ENCODE peak calls at places on chromosome 16, in five cellular contexts. M is H1, P is GM12878, T is SK-N-SH, Y is K562. V is an unnamed sample.

GRCh38 chr16:72241930-72242329 is 70.0 kb upstream of the PMFBP1 start:
- DNase-seq in M (no peak), P (no peak), T (peak; percentile 52), Y (peak; percentile 22), V (peak; percentile 52)

GRCh38 chr16:87563022-87563421 is 39.3 kb upstream of the JPH3 start:
- DNase-seq in M (no peak), P (no peak), T (no peak), Y (no peak), V (no peak)

GRCh38 chr16:71254832-71255560 is 24.5 kb upstream of the HYDIN start:
- DNase-seq in M (no peak), P (no peak), T (no peak), Y (no peak), V (no peak)

GRCh38 chr16:15874745-15875314 is 13.6 kb downstream of the CEP20 start:
- DNase-seq in M (peak; percentile 59), P (no peak), T (peak; percentile 60), Y (peak; percentile 60), V (peak; percentile 70)

GRCh38 chr16:89300311-89300975 is 82.9 kb downstream of the ZNF778 start:
- DNase-seq in M (no peak), P (no peak), T (no peak), Y (no peak), V (no peak)

GRCh38 chr16:50265716-50266336 is 525 bp upstream of the ADCY7 start:
- DNase-seq in M (no peak), P (no peak), T (no peak), Y (no peak), V (no peak)

GRCh38 chr16:84829168-84829965 is 9.6 kb downstream of the CRISPLD2 start:
- DNase-seq in M (no peak), P (no peak), T (no peak), Y (no peak), V (no peak)

GRCh38 chr16:29770250-29770929 is 7.7 kb upstream of the ZG16 start:
- DNase-seq in M (no peak), P (no peak), T (no peak), Y (no peak), V (no peak)

GRCh38 chr16:86930001-86930400 is 351.7 kb downstream of the FOXL1 start:
- DNase-seq in M (no peak), P (no peak), T (no peak), Y (no peak), V (no peak)

GRCh38 chr16:71367243-71367976 is 8.9 kb downstream of the CALB2 start:
- DNase-seq in M (peak; percentile 93), P (peak; percentile 2), T (peak; percentile 82), Y (peak; percentile 79), V (peak; percentile 55)

GRCh38 chr16:85570735-85571562 is 42.2 kb upstream of the GSE1 start:
- DNase-seq in M (no peak), P (peak; percentile 77), T (no peak), Y (peak; percentile 98), V (no peak)

GRCh38 chr16:73205153-73205549 is 157.2 kb upstream of the ZFHX3 start:
- DNase-seq in M (no peak), P (no peak), T (no peak), Y (no peak), V (no peak)

GRCh38 chr16:85445779-85446222 is 167.3 kb upstream of the GSE1 start:
- DNase-seq in M (no peak), P (no peak), T (peak; percentile 79), Y (no peak), V (no peak)

DNA sequence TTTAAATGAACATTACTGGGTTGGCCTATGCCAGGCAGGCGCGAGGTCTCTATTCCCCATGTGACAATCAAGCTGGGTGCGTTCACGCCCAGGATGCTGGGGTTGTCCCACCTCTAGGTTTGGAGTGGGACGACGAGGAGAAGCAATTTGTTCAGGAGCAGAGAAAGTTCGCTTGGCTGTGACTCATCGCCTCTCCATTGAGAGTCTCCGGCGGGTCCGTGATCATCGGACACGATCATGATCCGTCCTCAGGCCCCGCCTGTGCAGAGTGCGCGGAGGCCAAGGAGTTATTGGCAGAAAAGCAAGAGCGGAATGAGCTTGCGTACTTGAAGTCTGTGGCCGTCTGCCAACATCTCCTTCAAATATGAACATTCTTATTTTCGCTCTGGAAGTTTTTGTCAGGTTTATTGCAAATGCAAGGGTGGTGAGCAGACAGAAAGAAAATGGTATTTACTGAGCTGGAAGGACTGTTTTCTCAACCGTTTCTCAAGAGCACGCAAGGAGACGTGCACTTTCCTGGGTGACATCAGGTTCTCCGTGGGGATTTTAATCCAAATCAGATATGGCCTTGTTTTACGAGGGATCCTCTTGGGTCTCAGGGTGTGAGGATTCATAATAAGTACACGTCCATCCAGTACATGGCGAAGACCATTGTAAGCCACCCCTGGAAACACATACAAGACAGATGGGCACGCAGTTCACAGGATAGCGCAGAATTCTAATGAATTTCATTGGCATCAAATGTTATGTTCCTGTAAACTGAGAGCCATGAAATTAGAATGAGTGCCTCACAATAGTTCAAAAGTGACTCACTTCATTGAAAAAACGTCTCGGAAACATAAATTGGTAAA is 70.1 kb upstream of the CREBBP start:
- DNase-seq in M (no peak), P (no peak), T (no peak), Y (peak; percentile 32), V (no peak)
- TF ChIP-seq TAF1 in M (no peak), P (no peak), T (no peak), Y (no peak), V (no peak)

GRCh38 chr16:11752856-11753255 is 10.2 kb upstream of the TXNDC11 start:
- DNase-seq in M (no peak), P (no peak), T (no peak), Y (no peak), V (no peak)
- TF ChIP-seq YY1 in M (no peak), P (no peak), T (no peak), Y (no peak), V (no peak)

GRCh38 chr16:24208710-24209109 is 47.4 kb upstream of the CACNG3 start:
- DNase-seq in M (no peak), P (no peak), T (peak; percentile 12), Y (no peak), V (no peak)
- TF ChIP-seq TAF1 in M (peak; percentile 19), P (no peak), T (no peak), Y (no peak), V (no peak)

GRCh38 chr16:68070249-68070725 is 14.9 kb upstream of the NFATC3 start:
- DNase-seq in M (peak; percentile 20), P (no peak), T (no peak), Y (no peak), V (no peak)

GRCh38 chr16:68070811-68071546 is 14.2 kb upstream of the NFATC3 start:
- DNase-seq in M (peak; percentile 14), P (no peak), T (no peak), Y (no peak), V (no peak)

GRCh38 chr16:68071547-68071901 is 13.6 kb upstream of the NFATC3 start:
- DNase-seq in M (peak; percentile 0), P (no peak), T (no peak), Y (no peak), V (no peak)

GRCh38 chr16:68073902-68074760 is 11.0 kb upstream of the NFATC3 start:
- DNase-seq in M (peak; percentile 24), P (no peak), T (no peak), Y (no peak), V (no peak)

GRCh38 chr16:68072038-68072695 is 13.0 kb upstream of the NFATC3 start:
- DNase-seq in M (peak; percentile 27), P (no peak), T (no peak), Y (peak; percentile 77), V (no peak)
- TF ChIP-seq YY1 in M (no peak), P (no peak), T (no peak), Y (no peak), V (no peak)

DNA sequence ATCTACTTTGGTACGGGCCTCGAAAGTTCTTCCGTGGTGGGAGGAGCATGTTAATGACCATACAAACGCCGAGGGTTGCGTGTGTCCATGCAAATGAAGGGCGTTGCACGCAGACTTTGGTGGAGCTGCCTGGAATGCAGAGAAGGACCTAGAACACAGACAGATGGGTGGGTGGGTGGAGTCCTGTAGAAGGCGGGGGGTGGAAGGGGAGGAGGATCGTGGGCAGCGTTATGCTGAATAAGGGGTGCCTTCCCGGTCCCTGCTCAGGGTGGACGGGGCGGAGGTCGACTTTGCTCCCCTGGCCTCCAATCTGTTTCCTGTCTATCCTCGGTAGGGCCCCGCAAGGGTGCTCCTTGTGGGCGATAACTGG is 795 bp upstream of the PAQR4 start:
- DNase-seq in M (no peak), P (no peak), T (no peak), Y (peak; percentile 83), V (no peak)
- TF ChIP-seq TAF1 in M (no peak), P (no peak), T (no peak), Y (no peak), V (no peak)

DNA sequence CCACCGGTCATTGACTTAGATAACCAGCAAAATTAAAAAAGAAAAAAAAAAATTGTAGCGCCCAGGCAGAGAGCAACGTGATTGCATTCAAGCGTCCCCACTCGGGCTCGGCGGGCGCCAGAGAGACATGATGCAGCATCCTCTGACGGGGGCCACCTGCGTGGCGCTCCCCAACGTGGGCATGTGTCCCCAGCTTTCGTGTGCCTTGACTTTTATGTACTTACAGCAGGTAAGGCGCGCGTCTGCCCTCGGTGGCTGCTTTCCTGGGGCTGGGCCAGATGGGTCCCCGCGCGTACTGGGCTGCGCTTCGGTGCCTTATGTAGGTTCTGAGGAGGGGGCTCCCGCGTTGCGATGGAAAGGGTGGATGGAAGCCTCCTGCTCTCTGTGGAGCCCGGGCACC is 28.4 kb upstream of the RBFOX1 start:
- DNase-seq in M (no peak), P (no peak), T (peak; percentile 21), Y (no peak), V (no peak)
- TF ChIP-seq YY1 in M (no peak), P (no peak), T (no peak), Y (no peak), V (no peak)

V was measured in HepG2.